ENCODE peak calls at places on chromosome 9, in eight cellular contexts. One of them, this sample, is unnamed.

GRCh38 chr9:124140941-124141568 is 116.7 kb upstream of the NEK6 start:
- DNase-seq in fibroblast of mammary gland: peak; percentile 15
- DNase-seq in activated CD4-positive, alpha-beta T cell treated with anti-CD3 and anti-CD28 coated beads, Interleukin-2, amount 50 U/mL, for 1 hour: no peak
- DNase-seq in non-pigmented ciliary epithelial cell: no peak
- DNase-seq in T-helper 9 cell: no peak
- DNase-seq in astrocyte of the cerebellum: no peak
- DNase-seq in nephron progenitor cell: no peak
- DNase-seq in stimulated activated CD8-positive, alpha-beta memory T cell treated with anti-CD3 and anti-CD28 coated beads, Interleukin-7, amount 100 ng/mL, for 24 hours: no peak
- DNase-seq in this sample: no peak

GRCh38 chr9:81146684-81147337 is 542.5 kb downstream of the TLE1 start:
- DNase-seq in fibroblast of mammary gland: peak; percentile 59
- DNase-seq in activated CD4-positive, alpha-beta T cell treated with anti-CD3 and anti-CD28 coated beads, Interleukin-2, amount 50 U/mL, for 1 hour: no peak
- DNase-seq in non-pigmented ciliary epithelial cell: peak; percentile 18
- DNase-seq in T-helper 9 cell: no peak
- DNase-seq in astrocyte of the cerebellum: no peak
- DNase-seq in nephron progenitor cell: no peak
- DNase-seq in stimulated activated CD8-positive, alpha-beta memory T cell treated with anti-CD3 and anti-CD28 coated beads, Interleukin-7, amount 100 ng/mL, for 24 hours: no peak
- DNase-seq in this sample: peak; percentile 63

GRCh38 chr9:27125030-27125429 is 16.0 kb downstream of the TEK start:
- DNase-seq in fibroblast of mammary gland: peak; percentile 98
- DNase-seq in activated CD4-positive, alpha-beta T cell treated with anti-CD3 and anti-CD28 coated beads, Interleukin-2, amount 50 U/mL, for 1 hour: no peak
- DNase-seq in non-pigmented ciliary epithelial cell: peak; percentile 89
- DNase-seq in T-helper 9 cell: no peak
- DNase-seq in astrocyte of the cerebellum: peak; percentile 86
- DNase-seq in nephron progenitor cell: no peak
- DNase-seq in stimulated activated CD8-positive, alpha-beta memory T cell treated with anti-CD3 and anti-CD28 coated beads, Interleukin-7, amount 100 ng/mL, for 24 hours: no peak
- DNase-seq in this sample: no peak

GRCh38 chr9:84759300-84759750 is 89.8 kb downstream of the NTRK2 start:
- DNase-seq in fibroblast of mammary gland: no peak
- DNase-seq in activated CD4-positive, alpha-beta T cell treated with anti-CD3 and anti-CD28 coated beads, Interleukin-2, amount 50 U/mL, for 1 hour: no peak
- DNase-seq in non-pigmented ciliary epithelial cell: no peak
- DNase-seq in T-helper 9 cell: no peak
- DNase-seq in astrocyte of the cerebellum: no peak
- DNase-seq in nephron progenitor cell: no peak
- DNase-seq in stimulated activated CD8-positive, alpha-beta memory T cell treated with anti-CD3 and anti-CD28 coated beads, Interleukin-7, amount 100 ng/mL, for 24 hours: no peak
- DNase-seq in this sample: no peak

GRCh38 chr9:88215181-88216131 is 77.2 kb upstream of the SPATA31C2 start:
- DNase-seq in fibroblast of mammary gland: no peak
- DNase-seq in activated CD4-positive, alpha-beta T cell treated with anti-CD3 and anti-CD28 coated beads, Interleukin-2, amount 50 U/mL, for 1 hour: no peak
- DNase-seq in non-pigmented ciliary epithelial cell: no peak
- DNase-seq in T-helper 9 cell: no peak
- DNase-seq in astrocyte of the cerebellum: no peak
- DNase-seq in nephron progenitor cell: no peak
- DNase-seq in stimulated activated CD8-positive, alpha-beta memory T cell treated with anti-CD3 and anti-CD28 coated beads, Interleukin-7, amount 100 ng/mL, for 24 hours: no peak
- DNase-seq in this sample: no peak

GRCh38 chr9:124292696-124293593 is 35.2 kb downstream of the NEK6 start:
- DNase-seq in fibroblast of mammary gland: no peak
- DNase-seq in activated CD4-positive, alpha-beta T cell treated with anti-CD3 and anti-CD28 coated beads, Interleukin-2, amount 50 U/mL, for 1 hour: no peak
- DNase-seq in non-pigmented ciliary epithelial cell: no peak
- DNase-seq in T-helper 9 cell: no peak
- DNase-seq in astrocyte of the cerebellum: no peak
- DNase-seq in nephron progenitor cell: no peak
- DNase-seq in stimulated activated CD8-positive, alpha-beta memory T cell treated with anti-CD3 and anti-CD28 coated beads, Interleukin-7, amount 100 ng/mL, for 24 hours: no peak
- DNase-seq in this sample: no peak

GRCh38 chr9:95098391-95098921 is 219.1 kb downstream of the FANCC start:
- DNase-seq in fibroblast of mammary gland: no peak
- DNase-seq in activated CD4-positive, alpha-beta T cell treated with anti-CD3 and anti-CD28 coated beads, Interleukin-2, amount 50 U/mL, for 1 hour: no peak
- DNase-seq in non-pigmented ciliary epithelial cell: no peak
- DNase-seq in T-helper 9 cell: no peak
- DNase-seq in astrocyte of the cerebellum: no peak
- DNase-seq in nephron progenitor cell: peak; percentile 38
- DNase-seq in stimulated activated CD8-positive, alpha-beta memory T cell treated with anti-CD3 and anti-CD28 coated beads, Interleukin-7, amount 100 ng/mL, for 24 hours: no peak
- DNase-seq in this sample: no peak

GRCh38 chr9:90141723-90142122 is 500.9 kb downstream of the DIRAS2 start:
- DNase-seq in fibroblast of mammary gland: peak; percentile 29
- DNase-seq in activated CD4-positive, alpha-beta T cell treated with anti-CD3 and anti-CD28 coated beads, Interleukin-2, amount 50 U/mL, for 1 hour: no peak
- DNase-seq in non-pigmented ciliary epithelial cell: peak; percentile 2
- DNase-seq in T-helper 9 cell: no peak
- DNase-seq in astrocyte of the cerebellum: peak; percentile 12
- DNase-seq in nephron progenitor cell: no peak
- DNase-seq in stimulated activated CD8-positive, alpha-beta memory T cell treated with anti-CD3 and anti-CD28 coated beads, Interleukin-7, amount 100 ng/mL, for 24 hours: no peak
- DNase-seq in this sample: peak; percentile 70

GRCh38 chr9:127538849-127539258 is 73.2 kb upstream of the STXBP1 start:
- DNase-seq in fibroblast of mammary gland: peak; percentile 79
- DNase-seq in activated CD4-positive, alpha-beta T cell treated with anti-CD3 and anti-CD28 coated beads, Interleukin-2, amount 50 U/mL, for 1 hour: no peak
- DNase-seq in non-pigmented ciliary epithelial cell: no peak
- DNase-seq in T-helper 9 cell: no peak
- DNase-seq in astrocyte of the cerebellum: no peak
- DNase-seq in nephron progenitor cell: no peak
- DNase-seq in stimulated activated CD8-positive, alpha-beta memory T cell treated with anti-CD3 and anti-CD28 coated beads, Interleukin-7, amount 100 ng/mL, for 24 hours: no peak
- DNase-seq in this sample: no peak

GRCh38 chr9:87280421-87280820 is 217.2 kb upstream of the DAPK1 start:
- DNase-seq in fibroblast of mammary gland: no peak
- DNase-seq in activated CD4-positive, alpha-beta T cell treated with anti-CD3 and anti-CD28 coated beads, Interleukin-2, amount 50 U/mL, for 1 hour: no peak
- DNase-seq in non-pigmented ciliary epithelial cell: peak; percentile 75
- DNase-seq in T-helper 9 cell: no peak
- DNase-seq in astrocyte of the cerebellum: peak; percentile 100
- DNase-seq in nephron progenitor cell: no peak
- DNase-seq in stimulated activated CD8-positive, alpha-beta memory T cell treated with anti-CD3 and anti-CD28 coated beads, Interleukin-7, amount 100 ng/mL, for 24 hours: no peak
- DNase-seq in this sample: no peak

GRCh38 chr9:115442054-115442453 is 324.1 kb upstream of the TNC start:
- DNase-seq in fibroblast of mammary gland: peak; percentile 32
- DNase-seq in activated CD4-positive, alpha-beta T cell treated with anti-CD3 and anti-CD28 coated beads, Interleukin-2, amount 50 U/mL, for 1 hour: no peak
- DNase-seq in non-pigmented ciliary epithelial cell: peak; percentile 31
- DNase-seq in T-helper 9 cell: no peak
- DNase-seq in astrocyte of the cerebellum: no peak
- DNase-seq in nephron progenitor cell: no peak
- DNase-seq in stimulated activated CD8-positive, alpha-beta memory T cell treated with anti-CD3 and anti-CD28 coated beads, Interleukin-7, amount 100 ng/mL, for 24 hours: no peak
- DNase-seq in this sample: no peak

GRCh38 chr9:99264070-99264469 is 42.0 kb downstream of the SEC61B start:
- DNase-seq in fibroblast of mammary gland: peak; percentile 31
- DNase-seq in activated CD4-positive, alpha-beta T cell treated with anti-CD3 and anti-CD28 coated beads, Interleukin-2, amount 50 U/mL, for 1 hour: no peak
- DNase-seq in non-pigmented ciliary epithelial cell: no peak
- DNase-seq in T-helper 9 cell: no peak
- DNase-seq in astrocyte of the cerebellum: no peak
- DNase-seq in nephron progenitor cell: peak; percentile 8
- DNase-seq in stimulated activated CD8-positive, alpha-beta memory T cell treated with anti-CD3 and anti-CD28 coated beads, Interleukin-7, amount 100 ng/mL, for 24 hours: no peak
- DNase-seq in this sample: no peak

GRCh38 chr9:81776390-81776789 is 87.0 kb upstream of the TLE1 start:
- DNase-seq in fibroblast of mammary gland: no peak
- DNase-seq in activated CD4-positive, alpha-beta T cell treated with anti-CD3 and anti-CD28 coated beads, Interleukin-2, amount 50 U/mL, for 1 hour: no peak
- DNase-seq in non-pigmented ciliary epithelial cell: no peak
- DNase-seq in T-helper 9 cell: no peak
- DNase-seq in astrocyte of the cerebellum: no peak
- DNase-seq in nephron progenitor cell: no peak
- DNase-seq in stimulated activated CD8-positive, alpha-beta memory T cell treated with anti-CD3 and anti-CD28 coated beads, Interleukin-7, amount 100 ng/mL, for 24 hours: no peak
- DNase-seq in this sample: no peak

GRCh38 chr9:115640887-115641286 is 512.7 kb upstream of the PAPPA start:
- DNase-seq in fibroblast of mammary gland: peak; percentile 87
- DNase-seq in activated CD4-positive, alpha-beta T cell treated with anti-CD3 and anti-CD28 coated beads, Interleukin-2, amount 50 U/mL, for 1 hour: no peak
- DNase-seq in non-pigmented ciliary epithelial cell: peak; percentile 78
- DNase-seq in T-helper 9 cell: no peak
- DNase-seq in astrocyte of the cerebellum: peak; percentile 49
- DNase-seq in nephron progenitor cell: no peak
- DNase-seq in stimulated activated CD8-positive, alpha-beta memory T cell treated with anti-CD3 and anti-CD28 coated beads, Interleukin-7, amount 100 ng/mL, for 24 hours: no peak
- DNase-seq in this sample: no peak

GRCh38 chr9:3896576-3896975 is 370.8 kb upstream of the RFX3 start:
- DNase-seq in fibroblast of mammary gland: no peak
- DNase-seq in activated CD4-positive, alpha-beta T cell treated with anti-CD3 and anti-CD28 coated beads, Interleukin-2, amount 50 U/mL, for 1 hour: no peak
- DNase-seq in non-pigmented ciliary epithelial cell: no peak
- DNase-seq in T-helper 9 cell: no peak
- DNase-seq in astrocyte of the cerebellum: no peak
- DNase-seq in nephron progenitor cell: no peak
- DNase-seq in stimulated activated CD8-positive, alpha-beta memory T cell treated with anti-CD3 and anti-CD28 coated beads, Interleukin-7, amount 100 ng/mL, for 24 hours: no peak
- DNase-seq in this sample: no peak

GRCh38 chr9:33227013-33227398 is 13.0 kb upstream of the SPINK4 start:
- DNase-seq in fibroblast of mammary gland: no peak
- DNase-seq in activated CD4-positive, alpha-beta T cell treated with anti-CD3 and anti-CD28 coated beads, Interleukin-2, amount 50 U/mL, for 1 hour: no peak
- DNase-seq in non-pigmented ciliary epithelial cell: no peak
- DNase-seq in T-helper 9 cell: no peak
- DNase-seq in astrocyte of the cerebellum: no peak
- DNase-seq in nephron progenitor cell: no peak
- DNase-seq in stimulated activated CD8-positive, alpha-beta memory T cell treated with anti-CD3 and anti-CD28 coated beads, Interleukin-7, amount 100 ng/mL, for 24 hours: no peak
- DNase-seq in this sample: no peak

GRCh38 chr9:109269839-109270238 is 51.0 kb downstream of the EPB41L4B start:
- DNase-seq in fibroblast of mammary gland: no peak
- DNase-seq in activated CD4-positive, alpha-beta T cell treated with anti-CD3 and anti-CD28 coated beads, Interleukin-2, amount 50 U/mL, for 1 hour: no peak
- DNase-seq in non-pigmented ciliary epithelial cell: no peak
- DNase-seq in T-helper 9 cell: no peak
- DNase-seq in astrocyte of the cerebellum: no peak
- DNase-seq in nephron progenitor cell: no peak
- DNase-seq in stimulated activated CD8-positive, alpha-beta memory T cell treated with anti-CD3 and anti-CD28 coated beads, Interleukin-7, amount 100 ng/mL, for 24 hours: no peak
- DNase-seq in this sample: no peak

GRCh38 chr9:107635137-107635802 is 145.7 kb upstream of the KLF4 start:
- DNase-seq in fibroblast of mammary gland: peak; percentile 24
- DNase-seq in activated CD4-positive, alpha-beta T cell treated with anti-CD3 and anti-CD28 coated beads, Interleukin-2, amount 50 U/mL, for 1 hour: no peak
- DNase-seq in non-pigmented ciliary epithelial cell: no peak
- DNase-seq in T-helper 9 cell: no peak
- DNase-seq in astrocyte of the cerebellum: no peak
- DNase-seq in nephron progenitor cell: no peak
- DNase-seq in stimulated activated CD8-positive, alpha-beta memory T cell treated with anti-CD3 and anti-CD28 coated beads, Interleukin-7, amount 100 ng/mL, for 24 hours: no peak
- DNase-seq in this sample: no peak

GRCh38 chr9:133835273-133835901 is 97.2 kb upstream of the SARDH start:
- DNase-seq in fibroblast of mammary gland: no peak
- DNase-seq in activated CD4-positive, alpha-beta T cell treated with anti-CD3 and anti-CD28 coated beads, Interleukin-2, amount 50 U/mL, for 1 hour: no peak
- DNase-seq in non-pigmented ciliary epithelial cell: no peak
- DNase-seq in T-helper 9 cell: no peak
- DNase-seq in astrocyte of the cerebellum: no peak
- DNase-seq in nephron progenitor cell: no peak
- DNase-seq in stimulated activated CD8-positive, alpha-beta memory T cell treated with anti-CD3 and anti-CD28 coated beads, Interleukin-7, amount 100 ng/mL, for 24 hours: no peak
- DNase-seq in this sample: no peak

This sample was measured in NCI-H1417.